ENCODE peak calls at places on chromosomes 2 and 18, in seven cellular contexts. One of them, this sample, is unnamed.

GRCh38 chr2:175853110-175853509 is 149.0 kb downstream of the LNPK start:
- DNase-seq in stimulated activated CD4-positive, alpha-beta T cell treated with anti-CD3 and anti-CD28 coated beads, Interleukin-4, amount 100 ng/mL, for 24 hours: no peak
- DNase-seq in colonic mucosa: no peak
- DNase-seq in RCC 7860: no peak
- DNase-seq in HS-5: no peak
- DNase-seq in left colon: no peak
- DNase-seq in neural progenitor cell: no peak
- DNase-seq in this sample: no peak

GRCh38 chr18:61975526-61976326 is 82.9 kb upstream of the RNF152 start:
- DNase-seq in stimulated activated CD4-positive, alpha-beta T cell treated with anti-CD3 and anti-CD28 coated beads, Interleukin-4, amount 100 ng/mL, for 24 hours: peak
- DNase-seq in colonic mucosa: no peak
- DNase-seq in RCC 7860: no peak
- DNase-seq in HS-5: no peak
- DNase-seq in left colon: no peak
- DNase-seq in neural progenitor cell: no peak
- DNase-seq in this sample: no peak

GRCh38 chr2:77937366-77937765 is 415.2 kb upstream of the LRRTM4 start:
- DNase-seq in stimulated activated CD4-positive, alpha-beta T cell treated with anti-CD3 and anti-CD28 coated beads, Interleukin-4, amount 100 ng/mL, for 24 hours: no peak
- DNase-seq in colonic mucosa: no peak
- DNase-seq in RCC 7860: no peak
- DNase-seq in HS-5: no peak
- DNase-seq in left colon: no peak
- DNase-seq in neural progenitor cell: no peak
- DNase-seq in this sample: no peak

GRCh38 chr2:5932556-5933469 is 240.6 kb downstream of the SOX11 start:
- DNase-seq in stimulated activated CD4-positive, alpha-beta T cell treated with anti-CD3 and anti-CD28 coated beads, Interleukin-4, amount 100 ng/mL, for 24 hours: no peak
- DNase-seq in colonic mucosa: no peak
- DNase-seq in RCC 7860: no peak
- DNase-seq in HS-5: no peak
- DNase-seq in left colon: no peak
- DNase-seq in neural progenitor cell: no peak
- DNase-seq in this sample: no peak

GRCh38 chr2:107108556-107108955 is 222.6 kb upstream of the ST6GAL2 start:
- DNase-seq in stimulated activated CD4-positive, alpha-beta T cell treated with anti-CD3 and anti-CD28 coated beads, Interleukin-4, amount 100 ng/mL, for 24 hours: no peak
- DNase-seq in colonic mucosa: no peak
- DNase-seq in RCC 7860: no peak
- DNase-seq in HS-5: peak
- DNase-seq in left colon: no peak
- DNase-seq in neural progenitor cell: no peak
- DNase-seq in this sample: no peak

GRCh38 chr2:119950966-119951365 is 61.9 kb upstream of the EPB41L5 start:
- DNase-seq in stimulated activated CD4-positive, alpha-beta T cell treated with anti-CD3 and anti-CD28 coated beads, Interleukin-4, amount 100 ng/mL, for 24 hours: no peak
- DNase-seq in colonic mucosa: no peak
- DNase-seq in RCC 7860: no peak
- DNase-seq in HS-5: no peak
- DNase-seq in left colon: no peak
- DNase-seq in neural progenitor cell: no peak
- DNase-seq in this sample: no peak

GRCh38 chr2:20219763-20220380 is 5.1 kb downstream of the SDC1 start:
- DNase-seq in stimulated activated CD4-positive, alpha-beta T cell treated with anti-CD3 and anti-CD28 coated beads, Interleukin-4, amount 100 ng/mL, for 24 hours: no peak
- DNase-seq in colonic mucosa: no peak
- DNase-seq in RCC 7860: no peak
- DNase-seq in HS-5: no peak
- DNase-seq in left colon: no peak
- DNase-seq in neural progenitor cell: no peak
- DNase-seq in this sample: no peak

GRCh38 chr2:106156305-106157288 is 37.5 kb downstream of the UXS1 start:
- DNase-seq in stimulated activated CD4-positive, alpha-beta T cell treated with anti-CD3 and anti-CD28 coated beads, Interleukin-4, amount 100 ng/mL, for 24 hours: no peak
- DNase-seq in colonic mucosa: no peak
- DNase-seq in RCC 7860: no peak
- DNase-seq in HS-5: no peak
- DNase-seq in left colon: no peak
- DNase-seq in neural progenitor cell: no peak
- DNase-seq in this sample: no peak

GRCh38 chr18:54357082-54357659 is 487 bp downstream of the STARD6 start:
- DNase-seq in stimulated activated CD4-positive, alpha-beta T cell treated with anti-CD3 and anti-CD28 coated beads, Interleukin-4, amount 100 ng/mL, for 24 hours: no peak
- DNase-seq in colonic mucosa: peak
- DNase-seq in RCC 7860: no peak
- DNase-seq in HS-5: peak
- DNase-seq in left colon: no peak
- DNase-seq in neural progenitor cell: no peak
- DNase-seq in this sample: no peak

GRCh38 chr2:194319222-194319992 is 1337.6 kb upstream of the SLC39A10 start:
- DNase-seq in stimulated activated CD4-positive, alpha-beta T cell treated with anti-CD3 and anti-CD28 coated beads, Interleukin-4, amount 100 ng/mL, for 24 hours: no peak
- DNase-seq in colonic mucosa: no peak
- DNase-seq in RCC 7860: no peak
- DNase-seq in HS-5: no peak
- DNase-seq in left colon: no peak
- DNase-seq in neural progenitor cell: peak
- DNase-seq in this sample: no peak

GRCh38 chr2:204019572-204020501 is 83.3 kb downstream of the ICOS start:
- DNase-seq in stimulated activated CD4-positive, alpha-beta T cell treated with anti-CD3 and anti-CD28 coated beads, Interleukin-4, amount 100 ng/mL, for 24 hours: peak
- DNase-seq in colonic mucosa: no peak
- DNase-seq in RCC 7860: peak
- DNase-seq in HS-5: peak
- DNase-seq in left colon: no peak
- DNase-seq in neural progenitor cell: no peak
- DNase-seq in this sample: no peak

GRCh38 chr2:50582164-50582563 is 449.8 kb downstream of the NRXN1 start:
- DNase-seq in stimulated activated CD4-positive, alpha-beta T cell treated with anti-CD3 and anti-CD28 coated beads, Interleukin-4, amount 100 ng/mL, for 24 hours: no peak
- DNase-seq in colonic mucosa: no peak
- DNase-seq in RCC 7860: no peak
- DNase-seq in HS-5: no peak
- DNase-seq in left colon: no peak
- DNase-seq in neural progenitor cell: no peak
- DNase-seq in this sample: no peak

GRCh38 chr18:9507565-9508088 is 32.3 kb downstream of the RALBP1 start:
- DNase-seq in stimulated activated CD4-positive, alpha-beta T cell treated with anti-CD3 and anti-CD28 coated beads, Interleukin-4, amount 100 ng/mL, for 24 hours: no peak
- DNase-seq in colonic mucosa: no peak
- DNase-seq in RCC 7860: no peak
- DNase-seq in HS-5: no peak
- DNase-seq in left colon: no peak
- DNase-seq in neural progenitor cell: no peak
- DNase-seq in this sample: no peak

GRCh38 chr2:172735646-172736418 is at the start of gene RAPGEF4:
- DNase-seq in stimulated activated CD4-positive, alpha-beta T cell treated with anti-CD3 and anti-CD28 coated beads, Interleukin-4, amount 100 ng/mL, for 24 hours: no peak
- DNase-seq in colonic mucosa: no peak
- DNase-seq in RCC 7860: no peak
- DNase-seq in HS-5: no peak
- DNase-seq in left colon: no peak
- DNase-seq in neural progenitor cell: peak
- DNase-seq in this sample: no peak

GRCh38 chr2:232482301-232483238 is 5.1 kb downstream of the ECEL1 start:
- DNase-seq in stimulated activated CD4-positive, alpha-beta T cell treated with anti-CD3 and anti-CD28 coated beads, Interleukin-4, amount 100 ng/mL, for 24 hours: no peak
- DNase-seq in colonic mucosa: no peak
- DNase-seq in RCC 7860: no peak
- DNase-seq in HS-5: no peak
- DNase-seq in left colon: no peak
- DNase-seq in neural progenitor cell: no peak
- DNase-seq in this sample: no peak

GRCh38 chr18:13222371-13223281 is 4.1 kb downstream of the LDLRAD4 start:
- DNase-seq in stimulated activated CD4-positive, alpha-beta T cell treated with anti-CD3 and anti-CD28 coated beads, Interleukin-4, amount 100 ng/mL, for 24 hours: no peak
- DNase-seq in colonic mucosa: peak
- DNase-seq in RCC 7860: no peak
- DNase-seq in HS-5: no peak
- DNase-seq in left colon: peak
- DNase-seq in neural progenitor cell: no peak
- DNase-seq in this sample: no peak

GRCh38 chr2:26752636-26753035 is 11.4 kb upstream of the SLC35F6 start:
- DNase-seq in stimulated activated CD4-positive, alpha-beta T cell treated with anti-CD3 and anti-CD28 coated beads, Interleukin-4, amount 100 ng/mL, for 24 hours: no peak
- DNase-seq in colonic mucosa: no peak
- DNase-seq in RCC 7860: no peak
- DNase-seq in HS-5: no peak
- DNase-seq in left colon: no peak
- DNase-seq in neural progenitor cell: no peak
- DNase-seq in this sample: no peak

GRCh38 chr2:179849719-179850118 is 11.7 kb downstream of the ZNF385B start:
- DNase-seq in stimulated activated CD4-positive, alpha-beta T cell treated with anti-CD3 and anti-CD28 coated beads, Interleukin-4, amount 100 ng/mL, for 24 hours: no peak
- DNase-seq in colonic mucosa: no peak
- DNase-seq in RCC 7860: no peak
- DNase-seq in HS-5: no peak
- DNase-seq in left colon: no peak
- DNase-seq in neural progenitor cell: no peak
- DNase-seq in this sample: no peak

GRCh38 chr2:9473985-9474360 is 378 bp upstream of the IAH1 start:
- DNase-seq in stimulated activated CD4-positive, alpha-beta T cell treated with anti-CD3 and anti-CD28 coated beads, Interleukin-4, amount 100 ng/mL, for 24 hours: peak
- DNase-seq in colonic mucosa: peak
- DNase-seq in RCC 7860: no peak
- DNase-seq in HS-5: no peak
- DNase-seq in left colon: peak
- DNase-seq in neural progenitor cell: peak
- DNase-seq in this sample: peak

GRCh38 chr2:18651842-18652774 is 62.7 kb upstream of the NT5C1B start:
- DNase-seq in stimulated activated CD4-positive, alpha-beta T cell treated with anti-CD3 and anti-CD28 coated beads, Interleukin-4, amount 100 ng/mL, for 24 hours: no peak
- DNase-seq in colonic mucosa: no peak
- DNase-seq in RCC 7860: no peak
- DNase-seq in HS-5: no peak
- DNase-seq in left colon: no peak
- DNase-seq in neural progenitor cell: no peak
- DNase-seq in this sample: no peak

This sample was measured in effector memory CD4-positive, alpha-beta T cell.